ENCODE peak calls at places on chromosomes 11 and 22, in four cellular contexts. L, E, Q and S are unnamed samples.

GRCh38 chr11:79052539-79052938 is 388.3 kb downstream of the TENM4 start:
- DNase-seq in L (no peak), E (no peak), Q (no peak), S (no peak)

GRCh38 chr11:126416542-126417090 is 61.1 kb downstream of the ST3GAL4 start:
- DNase-seq in L (peak), E (peak), Q (peak), S (peak)

GRCh38 chr11:67303989-67304411 is 670 bp downstream of the SSH3 start:
- DNase-seq in L (peak), E (peak), Q (peak), S (peak)

GRCh38 chr11:30314625-30315024 is 8.3 kb upstream of the ARL14EP start:
- DNase-seq in L (no peak), E (peak), Q (peak), S (peak)

GRCh38 chr11:118907749-118908106 is 18.0 kb downstream of the BCL9L start:
- DNase-seq in L (peak), E (no peak), Q (peak), S (no peak)

GRCh38 chr22:49203091-49203862 is 624.4 kb downstream of the BRD1 start:
- DNase-seq in L (peak), E (no peak), Q (no peak), S (no peak)

GRCh38 chr11:67463680-67464410 is 5.2 kb downstream of the TMEM134 start:
- DNase-seq in L (peak), E (no peak), Q (no peak), S (peak)

GRCh38 chr11:47850337-47850736 is 2.2 kb upstream of the NUP160 start:
- DNase-seq in L (no peak), E (no peak), Q (no peak), S (no peak)

GRCh38 chr22:38305481-38306448 is 11.5 kb downstream of the CSNK1E start:
- DNase-seq in L (no peak), E (peak), Q (no peak), S (peak)

GRCh38 chr11:2883717-2884423 is 1.7 kb downstream of the CDKN1C start:
- DNase-seq in L (no peak), E (peak), Q (peak), S (peak)

GRCh38 chr11:110519816-110520215 is 90.1 kb downstream of the FDX1 start:
- DNase-seq in L (no peak), E (no peak), Q (no peak), S (no peak)

GRCh38 chr22:23397008-23397617 is 183.0 kb downstream of the IGLL1 start:
- DNase-seq in L (peak), E (no peak), Q (no peak), S (no peak)

GRCh38 chr11:86176165-86176884 is 68.2 kb upstream of the EED start:
- DNase-seq in L (no peak), E (peak), Q (no peak), S (no peak)

GRCh38 chr11:111388842-111389241 is 9.8 kb upstream of the POU2AF1 start:
- DNase-seq in L (no peak), E (no peak), Q (no peak), S (no peak)

GRCh38 chr11:57373146-57373545 is 7.8 kb downstream of the PRG3 start:
- DNase-seq in L (no peak), E (peak), Q (no peak), S (no peak)

GRCh38 chr11:78417175-78417887 is at the start of gene GAB2:
- DNase-seq in L (no peak), E (no peak), Q (no peak), S (no peak)

GRCh38 chr22:31289335-31289734 is 3.0 kb downstream of the PIK3IP1 start:
- DNase-seq in L (no peak), E (no peak), Q (no peak), S (no peak)
- H3K4me3 ChIP-seq in L (peak), E (no peak), Q (peak), S (no peak)

DNA sequence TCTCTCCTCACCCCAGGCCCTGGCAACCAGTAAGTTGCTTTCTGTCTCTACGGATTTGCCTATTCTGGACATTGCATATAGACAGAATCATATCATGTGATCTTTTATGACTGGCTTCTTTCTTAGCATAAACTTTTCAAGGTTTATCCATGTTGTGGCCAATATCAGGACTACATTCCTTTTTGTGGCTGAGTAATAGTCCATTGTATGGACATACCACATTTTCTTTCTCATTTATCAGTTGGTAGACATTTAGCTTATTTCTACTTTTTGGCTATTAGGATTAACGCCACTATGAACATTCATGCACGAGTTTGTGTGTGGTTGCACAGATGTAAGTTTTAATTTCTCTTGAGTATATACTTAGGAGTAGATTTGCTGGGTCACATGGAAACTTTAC is 35.7 kb downstream of the ARFGAP3 start:
- DNase-seq in L (no peak), E (no peak), Q (no peak), S (no peak)
- H3K4me3 ChIP-seq in L (no peak), E (no peak), Q (no peak), S (no peak)

DNA sequence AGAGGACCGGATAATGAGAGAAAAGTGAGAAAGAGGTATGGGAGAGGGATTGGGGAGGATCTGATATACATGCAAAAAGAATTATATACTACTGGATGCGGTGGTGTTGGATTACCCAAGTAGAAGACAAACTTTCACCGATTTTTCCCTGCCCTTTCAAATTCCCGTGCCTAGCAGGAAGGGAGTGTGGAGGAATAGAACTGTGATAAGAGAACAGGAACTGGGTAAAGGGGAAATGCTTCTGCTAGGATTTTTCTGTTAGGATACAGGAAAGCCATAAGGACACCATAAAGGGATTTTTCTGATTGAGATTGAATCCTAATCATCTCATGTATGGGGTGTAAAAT is 480 bp upstream of the MTMR2 start:
- DNase-seq in L (no peak), E (peak), Q (peak), S (peak)
- H3K4me3 ChIP-seq in L (peak), E (peak), Q (peak), S (peak)

DNA sequence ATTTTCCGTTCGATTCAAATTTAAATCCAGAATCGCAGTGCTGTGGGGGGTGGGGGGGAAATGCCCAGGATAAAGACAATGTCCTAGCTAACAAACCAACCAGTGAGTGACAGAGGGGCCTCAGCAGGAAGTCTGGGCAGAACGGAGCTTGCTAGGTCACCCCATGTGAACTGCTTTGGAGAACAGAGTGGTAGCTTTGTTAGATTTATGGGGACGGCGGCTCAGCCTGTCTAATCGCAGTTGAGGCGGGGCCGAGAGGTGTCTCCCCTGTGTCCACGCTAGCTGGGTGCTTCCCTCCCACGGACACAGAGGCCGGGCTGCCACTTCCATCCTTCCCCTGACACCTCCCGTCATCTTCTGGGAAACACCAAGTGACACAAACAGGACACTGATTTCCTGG is 244.0 kb downstream of the CTTN start:
- DNase-seq in L (no peak), E (no peak), Q (no peak), S (no peak)
- H3K4me3 ChIP-seq in L (no peak), E (no peak), Q (no peak), S (no peak)

GRCh38 chr11:130180896-130181294 is 21.3 kb downstream of the ST14 start:
- DNase-seq in L (no peak), E (no peak), Q (no peak), S (no peak)

GRCh38 chr11:130178992-130179391 is 19.4 kb downstream of the ST14 start:
- DNase-seq in L (no peak), E (no peak), Q (no peak), S (no peak)

GRCh38 chr11:130180491-130180890 is 20.9 kb downstream of the ST14 start:
- DNase-seq in L (no peak), E (no peak), Q (peak), S (no peak)

GRCh38 chr11:130179396-130180306 is 20.1 kb downstream of the ST14 start:
- DNase-seq in L (no peak), E (no peak), Q (no peak), S (no peak)

GRCh38 chr11:130181295-130182272 is 22.0 kb downstream of the ST14 start:
- DNase-seq in L (no peak), E (peak), Q (peak), S (peak)
- H3K4me3 ChIP-seq in L (no peak), E (no peak), Q (no peak), S (no peak)

GRCh38 chr11:37560346-37560745 is 962.3 kb upstream of the RAG2 start:
- DNase-seq in L (no peak), E (no peak), Q (no peak), S (no peak)
- H3K4me3 ChIP-seq in L (no peak), E (no peak), Q (no peak), S (no peak)

DNA sequence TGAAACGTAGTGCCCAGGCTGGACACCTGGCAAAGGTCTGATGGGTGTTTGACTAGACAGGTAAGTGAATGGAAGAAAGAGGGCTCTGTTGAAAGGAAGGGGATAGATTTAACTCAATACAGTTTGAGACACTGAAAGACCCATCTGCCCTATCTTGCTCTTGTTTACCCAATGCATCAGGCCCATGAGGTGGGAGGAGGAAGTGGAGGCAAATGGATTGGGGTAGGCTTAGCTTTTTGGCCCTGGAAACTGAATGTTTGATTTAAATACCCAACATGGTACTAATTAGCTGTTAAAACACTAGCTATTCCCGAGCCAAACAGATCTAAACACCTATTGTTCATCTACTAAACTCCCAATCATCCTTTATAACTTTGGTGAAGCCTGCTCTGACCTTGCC is 3.5 kb upstream of the UVRAG start:
- DNase-seq in L (no peak), E (no peak), Q (no peak), S (no peak)
- H3K4me3 ChIP-seq in L (no peak), E (no peak), Q (no peak), S (no peak)

GRCh38 chr11:45086526-45086925 is 59.9 kb upstream of the PRDM11 start:
- DNase-seq in L (no peak), E (no peak), Q (no peak), S (no peak)

GRCh38 chr11:45082744-45083543 is 63.5 kb upstream of the PRDM11 start:
- DNase-seq in L (no peak), E (no peak), Q (no peak), S (no peak)

GRCh38 chr11:45079943-45080719 is 66.3 kb upstream of the PRDM11 start:
- DNase-seq in L (no peak), E (no peak), Q (no peak), S (no peak)

GRCh38 chr11:45085657-45086501 is 60.6 kb upstream of the PRDM11 start:
- DNase-seq in L (no peak), E (no peak), Q (no peak), S (no peak)

GRCh38 chr11:45083544-45084087 is 62.8 kb upstream of the PRDM11 start:
- DNase-seq in L (no peak), E (no peak), Q (no peak), S (no peak)
- H3K4me3 ChIP-seq in L (no peak), E (no peak), Q (no peak), S (no peak)